ENCODE peak calls at places on chromosomes 1 and 21, in seven cellular contexts. M is GM12891; Y is effector CD4-positive, alpha-beta T cell; S is AG08396; O is HEK293T; C is RWPE1; Q is ecto neural progenitor cell. P is an unnamed sample.

GRCh38 chr21:14977814-14978213 is 87.0 kb downstream of the NRIP1 start:
- DNase-seq in Q (no peak), Y (no peak), S (no peak), C (no peak), O (no peak), M (no peak), P (no peak)

GRCh38 chr1:31705080-31705866 is 1.5 kb upstream of the COL16A1 start:
- DNase-seq in S (peak; percentile 64), O (peak; percentile 69), M (peak; percentile 84), Y (peak; percentile 32), Q (peak; percentile 76), C (peak; percentile 58), P (peak; percentile 82)

GRCh38 chr1:173161510-173162221 is 45.5 kb downstream of the TNFSF4 start:
- DNase-seq in O (no peak), Q (no peak), Y (no peak), C (peak; percentile 39), S (no peak), M (no peak), P (no peak)

GRCh38 chr21:42237577-42237976 is 18.6 kb downstream of the ABCG1 start:
- DNase-seq in O (no peak), Y (peak; percentile 39), S (no peak), Q (no peak), M (no peak), C (no peak), P (no peak)

GRCh38 chr1:22217811-22218460 is 75.0 kb upstream of the WNT4 start:
- DNase-seq in Y (no peak), Q (no peak), O (no peak), C (no peak), S (no peak), M (no peak), P (no peak)

GRCh38 chr1:14945132-14946010 is 208.2 kb upstream of the TMEM51 start:
- DNase-seq in Q (no peak), Y (no peak), C (no peak), O (no peak), M (no peak), S (peak; percentile 81), P (no peak)

GRCh38 chr1:116806245-116806644 is 52.0 kb downstream of the CD2 start:
- DNase-seq in M (no peak), S (no peak), Q (no peak), O (no peak), Y (peak; percentile 32), C (no peak), P (no peak)

GRCh38 chr1:39395357-39395831 is 96.0 kb upstream of the BMP8A start:
- DNase-seq in M (no peak), O (no peak), Q (no peak), C (peak; percentile 65), S (peak; percentile 60), Y (no peak), P (no peak)